ENCODE peak calls at places on chromosomes 16 and 17, in nine cellular contexts. K is amniotic epithelial cell; T is SJSA1; A is neural crest cell; X is endothelial cell; Q is stomach; B is stimulated activated CD8-positive, alpha-beta memory T cell treated with anti-CD3 and anti-CD28 coated beads, Interleukin-15, amount 100 ng/mL, for 24 hours; J is DMS79; S is ureter. O is an unnamed sample.

GRCh38 chr17:45051060-45051719 is at the start of gene DCAKD:
- DNase-seq in B (peak), S (peak), K (peak), T (peak), A (peak), X (peak), Q (peak), J (peak), O (peak)

GRCh38 chr16:11679941-11680911 is 12.0 kb downstream of the SNN start:
- DNase-seq in A (no peak), K (no peak), B (no peak), X (no peak), J (no peak), T (no peak), S (no peak), Q (no peak), O (peak)

GRCh38 chr17:73519621-73520368 is 124.5 kb downstream of the SDK2 start:
- DNase-seq in T (no peak), J (no peak), X (no peak), B (no peak), S (no peak), K (no peak), Q (no peak), A (no peak), O (no peak)

GRCh38 chr17:1713878-1714487 is 3.8 kb upstream of the TLCD2 start:
- DNase-seq in X (peak), K (peak), Q (peak), S (no peak), A (peak), J (no peak), B (no peak), T (peak), O (peak)

GRCh38 chr17:296382-296781 is 56.2 kb downstream of the RPH3AL start:
- DNase-seq in X (no peak), Q (no peak), A (no peak), T (no peak), J (no peak), K (no peak), B (no peak), S (peak), O (peak)

GRCh38 chr16:49631521-49632041 is 224.3 kb downstream of the ZNF423 start:
- DNase-seq in K (no peak), T (no peak), A (no peak), Q (no peak), J (no peak), X (no peak), S (no peak), B (no peak), O (no peak)

GRCh38 chr17:63203652-63204051 is 237.6 kb downstream of the TANC2 start:
- DNase-seq in B (no peak), S (no peak), A (no peak), K (no peak), T (no peak), J (no peak), X (no peak), Q (no peak), O (no peak)

GRCh38 chr16:89907055-89907814 is 11.4 kb upstream of the MC1R start:
- DNase-seq in S (no peak), A (no peak), J (no peak), Q (no peak), T (no peak), B (no peak), K (no peak), X (no peak), O (no peak)

GRCh38 chr16:4801962-4802658 is at the start of gene ROGDI:
- DNase-seq in B (peak), T (peak), S (peak), K (peak), A (no peak), X (peak), J (peak), Q (peak), O (peak)

GRCh38 chr17:17472333-17472920 is 4.4 kb upstream of the MED9 start:
- DNase-seq in J (no peak), B (no peak), Q (no peak), K (no peak), T (no peak), X (no peak), A (no peak), S (no peak), O (no peak)

GRCh38 chr16:69123894-69124293 is 8.5 kb downstream of the CHTF8 start:
- DNase-seq in Q (peak), J (no peak), X (peak), T (peak), S (no peak), A (peak), K (peak), B (no peak), O (no peak)

GRCh38 chr17:29093090-29093871 is 50.3 kb downstream of the PIPOX start:
- DNase-seq in X (no peak), Q (no peak), T (no peak), B (no peak), J (no peak), S (no peak), K (no peak), A (no peak), O (no peak)

GRCh38 chr17:74566132-74566753 is 1.1 kb downstream of the CD300H start:
- DNase-seq in J (no peak), X (peak), A (peak), T (peak), S (no peak), B (no peak), Q (peak), K (peak), O (no peak)

GRCh38 chr16:29664133-29664912 is 1.3 kb downstream of the SPN start:
- DNase-seq in A (peak), X (no peak), Q (no peak), K (no peak), S (no peak), T (no peak), J (peak), B (no peak), O (peak)

GRCh38 chr17:50458290-50458689 is 10.4 kb downstream of the CHAD start:
- DNase-seq in A (no peak), K (no peak), B (no peak), X (no peak), J (no peak), S (no peak), T (no peak), Q (no peak), O (no peak)

GRCh38 chr17:73376152-73376551 is 64.4 kb upstream of the CDC42EP4 start:
- DNase-seq in B (no peak), A (no peak), T (no peak), J (no peak), S (no peak), K (no peak), Q (no peak), X (no peak), O (no peak)

GRCh38 chr16:66717112-66717675 is 20.7 kb upstream of the CMTM4 start:
- DNase-seq in T (peak), K (peak), J (no peak), S (no peak), B (no peak), Q (no peak), X (peak), A (peak), O (no peak)

GRCh38 chr17:79082311-79083190 is 7.9 kb downstream of the ENGASE start:
- DNase-seq in S (no peak), J (no peak), Q (peak), K (peak), X (peak), B (peak), T (peak), A (peak), O (no peak)

GRCh38 chr17:50164697-50164988 is 1.2 kb upstream of the SGCA start:
- DNase-seq in T (no peak), X (no peak), J (no peak), K (no peak), B (no peak), Q (no peak), A (no peak), S (no peak), O (no peak)

GRCh38 chr16:88783391-88784073 is 1.5 kb downstream of the PIEZO1 start:
- DNase-seq in Q (peak), X (peak), A (no peak), J (no peak), B (no peak), T (no peak), S (no peak), K (peak), O (no peak)

GRCh38 chr16:46621006-46621629 is at the start of gene SHCBP1:
- DNase-seq in T (peak), A (peak), B (peak), X (peak), S (peak), K (peak), J (peak), Q (peak), O (peak)

GRCh38 chr16:75236232-75236631 is 15.2 kb downstream of the BCAR1 start:
- DNase-seq in B (no peak), Q (no peak), X (no peak), J (no peak), S (no peak), K (no peak), T (no peak), A (no peak), O (no peak)

GRCh38 chr17:29119265-29119664 is 60.9 kb downstream of the MYO18A start:
- DNase-seq in K (no peak), X (no peak), S (no peak), J (no peak), A (no peak), T (no peak), B (no peak), Q (no peak), O (no peak)

GRCh38 chr17:79741751-79742588 is 11.2 kb downstream of the ENPP7 start:
- DNase-seq in J (peak), T (peak), A (peak), K (peak), B (peak), Q (peak), X (peak), S (peak), O (peak)

GRCh38 chr17:76353004-76353598 is 615 bp downstream of the PRPSAP1 start:
- DNase-seq in S (peak), K (no peak), B (no peak), A (no peak), J (no peak), Q (peak), T (peak), X (peak), O (peak)

GRCh38 chr17:57589151-57590034 is 155.7 kb downstream of the CCDC182 start:
- DNase-seq in A (no peak), T (no peak), Q (no peak), B (no peak), X (no peak), K (peak), S (no peak), J (no peak), O (peak)

GRCh38 chr17:7046127-7046724 is 2.3 kb upstream of the SLC16A11 start:
- DNase-seq in J (peak), T (no peak), S (peak), Q (peak), X (no peak), B (no peak), K (no peak), A (no peak), O (no peak)